ENCODE peak calls at places on chromosomes 12 and 14, in nine cellular contexts. M is activated naive CD4-positive, alpha-beta T cell treated with anti-CD3 and anti-CD28 coated beads, Interleukin-2, amount 50 U/mL, for 16 hours; T is mesendoderm; Y is amniotic epithelial cell; P is right lobe of liver; A is stimulated activated CD8-positive, alpha-beta memory T cell treated with anti-CD3 and anti-CD28 coated beads, Interleukin-2, amount 100 ng/mL, for 1 hour; Q is psoas muscle; D is progenitor cell of endocrine pancreas; C is cardiac muscle cell. Z is an unnamed sample.

GRCh38 chr12:103569278-103569677 is 17.8 kb upstream of the STAB2 start:
- DNase-seq in Q (no peak), A (no peak), P (no peak), C (no peak), T (no peak), D (no peak), Y (no peak), M (no peak), Z (no peak)

GRCh38 chr14:58107947-58108552 is 44.0 kb downstream of the ARMH4 start:
- DNase-seq in D (no peak), Q (no peak), M (peak), C (peak), T (peak), Y (peak), A (no peak), P (no peak), Z (peak)

GRCh38 chr12:67794151-67794550 is 145.6 kb downstream of the DYRK2 start:
- DNase-seq in P (no peak), T (no peak), A (no peak), C (no peak), Y (no peak), M (no peak), Q (no peak), D (no peak), Z (no peak)

GRCh38 chr12:95182868-95183415 is 34.3 kb downstream of the FGD6 start:
- DNase-seq in P (no peak), D (no peak), C (no peak), M (no peak), Y (peak), T (no peak), Q (no peak), A (no peak), Z (no peak)

GRCh38 chr12:115828151-115828550 is 449.3 kb downstream of the MED13L start:
- DNase-seq in A (no peak), M (no peak), P (no peak), T (no peak), Y (peak), D (no peak), C (no peak), Q (no peak), Z (no peak)

GRCh38 chr12:107402041-107403022 is 283.3 kb upstream of the PWP1 start:
- DNase-seq in A (peak), Y (peak), T (peak), Q (no peak), P (peak), M (peak), D (peak), C (peak), Z (peak)

GRCh38 chr14:83816755-83817154 is 1713.2 kb upstream of the FLRT2 start:
- DNase-seq in Q (no peak), M (no peak), A (no peak), P (no peak), Y (peak), T (no peak), D (no peak), C (peak), Z (peak)

GRCh38 chr14:37813746-37814145 is 218.3 kb downstream of the TTC6 start:
- DNase-seq in Y (no peak), A (no peak), P (no peak), Q (no peak), D (no peak), M (no peak), C (no peak), T (no peak), Z (no peak)

GRCh38 chr14:74503973-74504335 is 10.4 kb downstream of the ISCA2 start:
- DNase-seq in T (no peak), C (no peak), Y (no peak), D (no peak), A (no peak), P (no peak), Q (no peak), M (no peak), Z (no peak)

GRCh38 chr14:64720190-64720589 is 16.0 kb downstream of the PLEKHG3 start:
- DNase-seq in M (no peak), P (no peak), Y (peak), C (no peak), A (no peak), D (no peak), T (peak), Q (peak), Z (no peak)

GRCh38 chr12:66423290-66423689 is 121.0 kb downstream of the HELB start:
- DNase-seq in M (no peak), T (peak), A (no peak), C (no peak), D (no peak), Q (no peak), P (no peak), Y (no peak), Z (peak)

GRCh38 chr14:58118097-58118496 is 33.9 kb downstream of the ARMH4 start:
- DNase-seq in Y (no peak), C (no peak), T (no peak), Q (no peak), P (no peak), D (no peak), A (no peak), M (no peak), Z (no peak)

GRCh38 chr12:106140223-106140986 is 1.7 kb upstream of the NUAK1 start:
- DNase-seq in D (no peak), Q (peak), A (no peak), C (no peak), M (no peak), T (no peak), Y (no peak), P (peak), Z (no peak)

GRCh38 chr12:82627799-82628198 is 58.9 kb upstream of the TMTC2 start:
- DNase-seq in D (no peak), P (no peak), T (peak), M (no peak), Y (peak), A (no peak), Q (no peak), C (peak), Z (peak)